ENCODE peak calls at places on chromosomes 4 and X, in six cellular contexts. One of them, this sample, is unnamed.

GRCh38 chr4:22179124-22179874 is 230.7 kb upstream of the KCNIP4 start:
- DNase-seq in heart left ventricle: no peak
- DNase-seq in A549: no peak
- DNase-seq in fibroblast of pulmonary artery: peak; percentile 90
- DNase-seq in mesothelial cell of epicardium: no peak
- DNase-seq in AG04450: peak; percentile 20
- DNase-seq in this sample: no peak

GRCh38 chr4:186918466-186918865 is 194.8 kb upstream of the FAT1 start:
- DNase-seq in heart left ventricle: no peak
- DNase-seq in A549: no peak
- DNase-seq in fibroblast of pulmonary artery: no peak
- DNase-seq in mesothelial cell of epicardium: no peak
- DNase-seq in AG04450: no peak
- DNase-seq in this sample: no peak

GRCh38 chrX:45731448-45731847 is 530.8 kb upstream of the DIPK2B start:
- DNase-seq in heart left ventricle: no peak
- DNase-seq in A549: no peak
- DNase-seq in fibroblast of pulmonary artery: no peak
- DNase-seq in mesothelial cell of epicardium: no peak
- DNase-seq in AG04450: no peak
- DNase-seq in this sample: no peak

GRCh38 chr4:1246901-1247810 is 1.8 kb downstream of the CTBP1 start:
- DNase-seq in heart left ventricle: peak; percentile 53
- DNase-seq in A549: no peak
- DNase-seq in fibroblast of pulmonary artery: no peak
- DNase-seq in mesothelial cell of epicardium: no peak
- DNase-seq in AG04450: no peak
- DNase-seq in this sample: peak; percentile 66

GRCh38 chrX:126580877-126581276 is 28.3 kb upstream of the DCAF12L1 start:
- DNase-seq in heart left ventricle: peak; percentile 32
- DNase-seq in A549: no peak
- DNase-seq in fibroblast of pulmonary artery: no peak
- DNase-seq in mesothelial cell of epicardium: no peak
- DNase-seq in AG04450: no peak
- DNase-seq in this sample: peak; percentile 67

GRCh38 chr4:108427946-108428345 is 192.4 kb upstream of the RPL34 start:
- DNase-seq in heart left ventricle: no peak
- DNase-seq in A549: no peak
- DNase-seq in fibroblast of pulmonary artery: no peak
- DNase-seq in mesothelial cell of epicardium: no peak
- DNase-seq in AG04450: no peak
- DNase-seq in this sample: no peak

GRCh38 chr4:102094474-102094873 is 250.8 kb downstream of the SLC39A8 start:
- DNase-seq in heart left ventricle: no peak
- DNase-seq in A549: no peak
- DNase-seq in fibroblast of pulmonary artery: no peak
- DNase-seq in mesothelial cell of epicardium: no peak
- DNase-seq in AG04450: no peak
- DNase-seq in this sample: no peak

GRCh38 chrX:48613502-48614160 is 16.3 kb downstream of the WDR13 start:
- DNase-seq in heart left ventricle: no peak
- DNase-seq in A549: no peak
- DNase-seq in fibroblast of pulmonary artery: no peak
- DNase-seq in mesothelial cell of epicardium: no peak
- DNase-seq in AG04450: no peak
- DNase-seq in this sample: no peak

GRCh38 chrX:120463241-120463640 is 5.9 kb downstream of the LAMP2 start:
- DNase-seq in heart left ventricle: no peak
- DNase-seq in A549: no peak
- DNase-seq in fibroblast of pulmonary artery: peak; percentile 82
- DNase-seq in mesothelial cell of epicardium: no peak
- DNase-seq in AG04450: no peak
- DNase-seq in this sample: no peak

GRCh38 chrX:95764972-95765451 is 919.6 kb upstream of the DIAPH2 start:
- DNase-seq in heart left ventricle: no peak
- DNase-seq in A549: no peak
- DNase-seq in fibroblast of pulmonary artery: peak; percentile 64
- DNase-seq in mesothelial cell of epicardium: no peak
- DNase-seq in AG04450: no peak
- DNase-seq in this sample: no peak

GRCh38 chrX:38859602-38860001 is 58.3 kb downstream of the MID1IP1 start:
- DNase-seq in heart left ventricle: no peak
- DNase-seq in A549: no peak
- DNase-seq in fibroblast of pulmonary artery: peak; percentile 22
- DNase-seq in mesothelial cell of epicardium: no peak
- DNase-seq in AG04450: no peak
- DNase-seq in this sample: no peak

GRCh38 chrX:136768469-136769084 is 12.2 kb downstream of the ARHGEF6 start:
- DNase-seq in heart left ventricle: no peak
- DNase-seq in A549: no peak
- DNase-seq in fibroblast of pulmonary artery: peak; percentile 77
- DNase-seq in mesothelial cell of epicardium: no peak
- DNase-seq in AG04450: peak; percentile 30
- DNase-seq in this sample: no peak

GRCh38 chrX:47129879-47130358 is 14.6 kb downstream of the NDUFB11 start:
- DNase-seq in heart left ventricle: no peak
- DNase-seq in A549: no peak
- DNase-seq in fibroblast of pulmonary artery: no peak
- DNase-seq in mesothelial cell of epicardium: no peak
- DNase-seq in AG04450: no peak
- DNase-seq in this sample: no peak

GRCh38 chr4:124060261-124060918 is 652.1 kb downstream of the ANKRD50 start:
- DNase-seq in heart left ventricle: no peak
- DNase-seq in A549: no peak
- DNase-seq in fibroblast of pulmonary artery: peak; percentile 98
- DNase-seq in mesothelial cell of epicardium: no peak
- DNase-seq in AG04450: no peak
- DNase-seq in this sample: no peak

GRCh38 chr4:112813790-112814189 is 176.8 kb downstream of the LARP7 start:
- DNase-seq in heart left ventricle: no peak
- DNase-seq in A549: no peak
- DNase-seq in fibroblast of pulmonary artery: peak; percentile 39
- DNase-seq in mesothelial cell of epicardium: no peak
- DNase-seq in AG04450: peak; percentile 4
- DNase-seq in this sample: no peak

GRCh38 chr4:16067515-16067914 is 16.3 kb downstream of the PROM1 start:
- DNase-seq in heart left ventricle: no peak
- DNase-seq in A549: no peak
- DNase-seq in fibroblast of pulmonary artery: peak; percentile 7
- DNase-seq in mesothelial cell of epicardium: no peak
- DNase-seq in AG04450: no peak
- DNase-seq in this sample: no peak

GRCh38 chrX:145817299-145817665 is 347 bp upstream of the SLITRK2 start:
- DNase-seq in heart left ventricle: peak; percentile 42
- DNase-seq in A549: no peak
- DNase-seq in fibroblast of pulmonary artery: no peak
- DNase-seq in mesothelial cell of epicardium: no peak
- DNase-seq in AG04450: no peak
- DNase-seq in this sample: no peak

GRCh38 chr4:122450847-122451246 is 5.7 kb downstream of the IL2 start:
- DNase-seq in heart left ventricle: no peak
- DNase-seq in A549: peak; percentile 0
- DNase-seq in fibroblast of pulmonary artery: peak; percentile 31
- DNase-seq in mesothelial cell of epicardium: no peak
- DNase-seq in AG04450: no peak
- DNase-seq in this sample: no peak

GRCh38 chr4:109298279-109299010 is 4.0 kb downstream of the COL25A1 start:
- DNase-seq in heart left ventricle: no peak
- DNase-seq in A549: no peak
- DNase-seq in fibroblast of pulmonary artery: peak; percentile 15
- DNase-seq in mesothelial cell of epicardium: no peak
- DNase-seq in AG04450: no peak
- DNase-seq in this sample: no peak

GRCh38 chr4:157004279-157005161 is 32.9 kb upstream of the PDGFC start:
- DNase-seq in heart left ventricle: no peak
- DNase-seq in A549: no peak
- DNase-seq in fibroblast of pulmonary artery: peak; percentile 79
- DNase-seq in mesothelial cell of epicardium: no peak
- DNase-seq in AG04450: no peak
- DNase-seq in this sample: no peak

GRCh38 chrX:38704146-38704882 is 96.9 kb upstream of the MID1IP1 start:
- DNase-seq in heart left ventricle: no peak
- DNase-seq in A549: no peak
- DNase-seq in fibroblast of pulmonary artery: no peak
- DNase-seq in mesothelial cell of epicardium: no peak
- DNase-seq in AG04450: no peak
- DNase-seq in this sample: no peak

GRCh38 chrX:44731160-44731559 is 112.7 kb upstream of the DUSP21 start:
- DNase-seq in heart left ventricle: no peak
- DNase-seq in A549: no peak
- DNase-seq in fibroblast of pulmonary artery: peak; percentile 18
- DNase-seq in mesothelial cell of epicardium: no peak
- DNase-seq in AG04450: no peak
- DNase-seq in this sample: no peak

DNA sequence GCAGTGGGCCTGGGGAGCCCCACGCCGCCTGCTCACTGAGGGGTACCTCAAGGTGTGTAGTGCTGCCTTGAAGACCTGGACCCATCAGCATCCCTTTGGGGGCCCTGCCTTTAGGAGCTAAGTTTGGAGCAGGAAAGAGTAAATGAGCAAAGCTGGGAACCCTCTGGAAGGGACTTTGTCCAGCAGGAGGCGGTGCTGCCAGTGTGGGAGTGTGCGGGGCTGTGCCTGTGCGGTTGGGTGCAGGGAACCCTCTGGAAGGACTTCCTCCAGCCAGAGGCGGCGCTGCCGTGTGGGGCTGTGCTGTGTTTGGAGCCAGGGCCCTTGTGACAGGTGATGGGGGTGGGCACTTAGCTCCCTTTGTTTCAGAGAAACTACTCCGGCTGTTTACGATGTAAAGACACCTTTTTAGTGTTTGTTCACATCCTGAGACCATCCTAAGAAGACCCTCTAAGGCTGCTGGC is 25.8 kb downstream of the RGS12 start:
- DNase-seq in heart left ventricle: no peak
- DNase-seq in A549: no peak
- DNase-seq in fibroblast of pulmonary artery: no peak
- DNase-seq in mesothelial cell of epicardium: no peak
- DNase-seq in AG04450: no peak
- DNase-seq in this sample: no peak
- TF ChIP-seq CTCF in heart left ventricle: no peak
- TF ChIP-seq CTCF in A549: no peak
- TF ChIP-seq CTCF in fibroblast of pulmonary artery: no peak
- TF ChIP-seq CTCF in mesothelial cell of epicardium: no peak
- TF ChIP-seq CTCF in AG04450: no peak
- TF ChIP-seq CTCF in this sample: peak; percentile 21

GRCh38 chr4:83964996-83965541 is 429.2 kb downstream of the GPAT3 start:
- DNase-seq in heart left ventricle: no peak
- DNase-seq in A549: no peak
- DNase-seq in fibroblast of pulmonary artery: peak; percentile 10
- DNase-seq in mesothelial cell of epicardium: no peak
- DNase-seq in AG04450: no peak
- DNase-seq in this sample: no peak

GRCh38 chr4:83962492-83962891 is 426.6 kb downstream of the GPAT3 start:
- DNase-seq in heart left ventricle: no peak
- DNase-seq in A549: no peak
- DNase-seq in fibroblast of pulmonary artery: no peak
- DNase-seq in mesothelial cell of epicardium: no peak
- DNase-seq in AG04450: no peak
- DNase-seq in this sample: no peak

GRCh38 chr4:83959160-83959559 is 423.3 kb downstream of the GPAT3 start:
- DNase-seq in heart left ventricle: no peak
- DNase-seq in A549: no peak
- DNase-seq in fibroblast of pulmonary artery: no peak
- DNase-seq in mesothelial cell of epicardium: no peak
- DNase-seq in AG04450: no peak
- DNase-seq in this sample: no peak

DNA sequence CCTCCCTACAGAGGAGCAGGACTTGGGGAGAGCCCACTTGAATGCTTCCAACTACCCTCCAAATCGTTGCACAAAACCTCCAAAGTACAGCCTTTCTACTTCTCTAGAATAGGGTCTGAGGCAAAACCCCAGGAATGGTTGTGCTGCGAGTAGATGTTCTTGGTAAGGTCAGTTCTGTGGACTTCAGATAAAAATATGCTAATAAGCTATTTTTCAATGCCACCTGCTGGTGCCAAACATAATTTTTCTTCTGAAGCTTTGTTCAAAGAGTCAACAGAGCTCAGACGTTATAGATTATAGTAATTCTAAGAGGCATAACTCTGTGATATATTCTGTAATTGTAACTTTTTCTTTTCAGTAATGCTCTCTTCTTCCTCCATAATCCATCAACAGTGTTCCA is 425.7 kb downstream of the GPAT3 start:
- DNase-seq in heart left ventricle: no peak
- DNase-seq in A549: no peak
- DNase-seq in fibroblast of pulmonary artery: peak; percentile 33
- DNase-seq in mesothelial cell of epicardium: no peak
- DNase-seq in AG04450: no peak
- DNase-seq in this sample: no peak
- TF ChIP-seq CTCF in heart left ventricle: no peak
- TF ChIP-seq CTCF in A549: peak; percentile 50
- TF ChIP-seq CTCF in fibroblast of pulmonary artery: peak; percentile 20
- TF ChIP-seq CTCF in mesothelial cell of epicardium: no peak
- TF ChIP-seq CTCF in AG04450: peak; percentile 36
- TF ChIP-seq CTCF in this sample: peak; percentile 32

GRCh38 chrX:78708171-78708570 is 39.3 kb upstream of the LPAR4 start:
- DNase-seq in heart left ventricle: no peak
- DNase-seq in A549: peak; percentile 0
- DNase-seq in fibroblast of pulmonary artery: peak; percentile 53
- DNase-seq in mesothelial cell of epicardium: no peak
- DNase-seq in AG04450: no peak
- DNase-seq in this sample: no peak
- TF ChIP-seq CTCF in heart left ventricle: peak; percentile 20
- TF ChIP-seq CTCF in A549: peak; percentile 25
- TF ChIP-seq CTCF in fibroblast of pulmonary artery: peak; percentile 67
- TF ChIP-seq CTCF in mesothelial cell of epicardium: no peak
- TF ChIP-seq CTCF in AG04450: peak; percentile 65
- TF ChIP-seq CTCF in this sample: peak; percentile 57

GRCh38 chr4:23958749-23959148 is 68.9 kb upstream of the PPARGC1A start:
- DNase-seq in heart left ventricle: no peak
- DNase-seq in A549: no peak
- DNase-seq in fibroblast of pulmonary artery: no peak
- DNase-seq in mesothelial cell of epicardium: no peak
- DNase-seq in AG04450: no peak
- DNase-seq in this sample: no peak

GRCh38 chr4:23959401-23960148 is 69.7 kb upstream of the PPARGC1A start:
- DNase-seq in heart left ventricle: no peak
- DNase-seq in A549: no peak
- DNase-seq in fibroblast of pulmonary artery: no peak
- DNase-seq in mesothelial cell of epicardium: no peak
- DNase-seq in AG04450: no peak
- DNase-seq in this sample: no peak

GRCh38 chr4:23962462-23962861 is 72.6 kb upstream of the PPARGC1A start:
- DNase-seq in heart left ventricle: no peak
- DNase-seq in A549: no peak
- DNase-seq in fibroblast of pulmonary artery: no peak
- DNase-seq in mesothelial cell of epicardium: no peak
- DNase-seq in AG04450: no peak
- DNase-seq in this sample: no peak

GRCh38 chr4:23956601-23957364 is 66.9 kb upstream of the PPARGC1A start:
- DNase-seq in heart left ventricle: no peak
- DNase-seq in A549: no peak
- DNase-seq in fibroblast of pulmonary artery: no peak
- DNase-seq in mesothelial cell of epicardium: no peak
- DNase-seq in AG04450: no peak
- DNase-seq in this sample: no peak

DNA sequence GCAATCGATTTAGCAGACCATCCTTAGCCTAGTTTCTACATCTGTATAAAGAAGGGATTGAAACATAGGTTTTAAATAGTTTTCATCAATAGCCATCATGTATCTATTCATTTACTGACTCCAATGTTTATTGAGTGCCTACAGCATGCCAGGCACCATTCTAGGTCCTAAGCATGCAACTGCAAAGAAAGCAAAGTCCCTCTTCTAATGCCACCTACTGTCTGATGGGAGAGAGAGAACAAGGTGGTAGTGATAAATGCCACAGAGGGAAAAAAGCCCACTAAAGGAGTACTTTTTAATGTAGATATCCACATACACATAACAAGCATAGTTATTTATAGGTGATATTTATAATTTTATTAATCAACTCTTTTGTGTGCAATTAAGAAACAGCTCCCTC is 67.6 kb upstream of the PPARGC1A start:
- DNase-seq in heart left ventricle: no peak
- DNase-seq in A549: no peak
- DNase-seq in fibroblast of pulmonary artery: no peak
- DNase-seq in mesothelial cell of epicardium: no peak
- DNase-seq in AG04450: no peak
- DNase-seq in this sample: no peak
- TF ChIP-seq CTCF in heart left ventricle: peak; percentile 4
- TF ChIP-seq CTCF in A549: no peak
- TF ChIP-seq CTCF in fibroblast of pulmonary artery: no peak
- TF ChIP-seq CTCF in mesothelial cell of epicardium: no peak
- TF ChIP-seq CTCF in AG04450: no peak
- TF ChIP-seq CTCF in this sample: no peak